ENCODE peak calls at places on chromosomes 12 and 14, in seven cellular contexts. D is esophagus squamous epithelium, O is stomach, M is right lobe of liver, Q is GM12878, X is IMR-90, Z is prostate gland. V is an unnamed sample.

GRCh38 chr12:132444957-132445883 is 44.7 kb upstream of the FBRSL1 start:
- DNase-seq in D (peak; percentile 29), O (peak; percentile 43), M (peak; percentile 62), Q (no peak), X (no peak), Z (peak; percentile 40), V (no peak)

GRCh38 chr12:10621278-10621677 is 7.9 kb upstream of the MAGOHB start:
- DNase-seq in D (no peak), O (no peak), M (no peak), Q (no peak), X (no peak), Z (no peak), V (no peak)

GRCh38 chr14:59313063-59314018 is 124.9 kb downstream of the DAAM1 start:
- DNase-seq in D (no peak), O (no peak), M (no peak), Q (peak; percentile 60), X (no peak), Z (no peak), V (no peak)

GRCh38 chr14:77148510-77149231 is 7.1 kb upstream of the ZDHHC22 start:
- DNase-seq in D (no peak), O (no peak), M (no peak), Q (no peak), X (no peak), Z (no peak), V (no peak)

GRCh38 chr12:65740873-65741600 is 83.2 kb upstream of the HMGA2 start:
- DNase-seq in D (no peak), O (peak; percentile 83), M (no peak), Q (no peak), X (peak; percentile 74), Z (peak; percentile 30), V (no peak)

GRCh38 chr14:20305265-20306078 is at the start of gene TTC5:
- DNase-seq in D (peak; percentile 33), O (peak; percentile 85), M (peak; percentile 85), Q (peak; percentile 70), X (peak; percentile 89), Z (peak; percentile 77), V (peak; percentile 61)

GRCh38 chr14:33432407-33433023 is 493.8 kb downstream of the NPAS3 start:
- DNase-seq in D (no peak), O (no peak), M (no peak), Q (no peak), X (peak; percentile 18), Z (no peak), V (no peak)

GRCh38 chr12:31896514-31897039 is 62.6 kb upstream of the RESF1 start:
- DNase-seq in D (peak; percentile 49), O (peak; percentile 52), M (no peak), Q (peak; percentile 99), X (peak; percentile 38), Z (peak; percentile 7), V (peak; percentile 23)

DNA sequence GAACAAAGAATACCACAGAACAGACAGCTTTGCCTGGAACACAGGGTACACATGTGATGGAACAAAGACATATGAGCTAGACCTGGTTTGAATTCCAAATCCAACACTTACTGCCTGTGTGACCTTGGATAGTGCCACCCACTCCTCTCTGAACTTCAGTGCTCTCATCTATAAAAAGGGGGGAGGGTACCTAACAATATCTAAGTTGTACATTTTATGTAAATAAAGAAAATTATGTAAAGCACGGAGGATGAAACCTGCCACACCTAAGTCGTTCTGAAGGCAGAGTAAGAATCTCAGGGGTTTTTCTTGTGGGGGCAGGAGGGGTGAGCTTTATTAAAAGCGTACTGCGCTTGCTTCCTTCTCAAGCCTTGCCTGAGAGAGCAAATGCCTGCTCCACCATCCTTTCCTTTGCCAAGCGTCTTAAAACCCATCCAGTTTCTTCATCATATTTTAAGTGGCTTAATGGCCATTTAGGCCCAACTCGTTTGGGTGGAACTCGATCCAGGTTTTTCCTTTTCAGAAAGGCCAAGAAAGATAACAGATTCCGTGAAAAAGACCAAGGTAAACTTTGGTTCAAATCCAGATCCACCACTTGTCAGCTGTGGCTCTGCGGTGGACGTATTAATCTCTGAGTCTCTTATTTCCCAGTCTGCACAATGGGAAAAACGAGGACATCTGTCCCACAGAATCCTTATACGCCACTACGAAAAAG is 954 bp downstream of the DDX24 start:
- DNase-seq in D (no peak), O (no peak), M (no peak), Q (no peak), X (peak; percentile 42), Z (no peak), V (peak; percentile 11)
- H3K36me3 ChIP-seq in D (peaks cover 3% of the 10 kb centered on the region), O (peaks cover 27% of the 10 kb centered on the region), M (no peaks in the 10 kb centered on the region), Q (no peaks in the 10 kb centered on the region), X (peaks cover 15% of the 10 kb centered on the region), Z (no peaks in the 10 kb centered on the region), V (no peaks in the 10 kb centered on the region)

GRCh38 chr12:8145754-8146415 is 10.9 kb upstream of the ZNF705A start:
- DNase-seq in D (no peak), O (no peak), M (no peak), Q (no peak), X (peak; percentile 85), Z (no peak), V (peak; percentile 14)
- TF ChIP-seq POLR2A in D (no peak), O (no peak), M (no peak), Q (no peak), X (no peak), Z (no peak), V (no peak)

GRCh38 chr14:103694572-103695026 is 20.7 kb downstream of the XRCC3 start:
- DNase-seq in D (no peak), O (no peak), M (no peak), Q (no peak), X (no peak), Z (no peak), V (no peak)
- H3K36me3 ChIP-seq in D (peaks cover 31% of the 10 kb centered on the region), O (peaks cover 77% of the 10 kb centered on the region), M (no peaks in the 10 kb centered on the region), Q (peaks cover 20% of the 10 kb centered on the region), X (peaks cover 44% of the 10 kb centered on the region), Z (no peaks in the 10 kb centered on the region), V (peaks cover 28% of the 10 kb centered on the region)

GRCh38 chr12:112125250-112125999 is at the start of gene TRAFD1:
- DNase-seq in D (peak; percentile 93), O (peak; percentile 98), M (peak; percentile 98), Q (peak; percentile 92), X (peak; percentile 96), Z (peak; percentile 97), V (peak; percentile 96)
- TF ChIP-seq POLR2A in D (no peak), O (peak; percentile 78), M (peak; percentile 97), Q (peak; percentile 100), X (peak; percentile 97), Z (peak; percentile 99), V (peak; percentile 92)

GRCh38 chr14:22535126-22535525 is 53.9 kb downstream of the DAD1 start:
- DNase-seq in D (no peak), O (no peak), M (no peak), Q (no peak), X (no peak), Z (no peak), V (no peak)

GRCh38 chr14:22534547-22534946 is 54.5 kb downstream of the DAD1 start:
- DNase-seq in D (no peak), O (no peak), M (no peak), Q (no peak), X (no peak), Z (no peak), V (no peak)

GRCh38 chr14:22536853-22537338 is 52.1 kb downstream of the DAD1 start:
- DNase-seq in D (no peak), O (peak; percentile 55), M (no peak), Q (peak; percentile 94), X (peak; percentile 98), Z (peak; percentile 64), V (peak; percentile 48)

GRCh38 chr14:22537436-22538310 is 51.4 kb downstream of the DAD1 start:
- DNase-seq in D (no peak), O (no peak), M (no peak), Q (no peak), X (no peak), Z (no peak), V (no peak)

DNA sequence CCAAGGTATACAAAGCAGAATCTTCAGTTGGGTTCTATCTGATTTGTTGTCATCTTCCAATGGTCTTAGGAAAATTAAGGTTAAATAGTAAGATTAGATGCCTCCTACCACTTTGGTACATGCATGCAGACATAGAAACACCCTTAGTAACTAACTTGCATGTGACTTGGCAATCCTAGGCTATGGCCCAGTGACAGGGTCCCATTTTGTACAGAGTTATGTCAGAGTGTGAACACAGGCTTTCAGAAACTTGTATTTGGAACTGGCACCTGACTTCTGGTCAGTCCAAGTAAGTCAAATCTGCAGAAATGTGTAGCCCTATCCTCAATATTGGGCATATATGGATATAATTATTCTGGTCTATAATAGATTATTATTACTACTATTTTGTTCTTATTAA is 53.1 kb downstream of the DAD1 start:
- DNase-seq in D (no peak), O (no peak), M (no peak), Q (no peak), X (no peak), Z (no peak), V (no peak)
- H3K36me3 ChIP-seq in D (no peaks in the 10 kb centered on the region), O (no peaks in the 10 kb centered on the region), M (no peaks in the 10 kb centered on the region), Q (peaks cover 9% of the 10 kb centered on the region), X (no peaks in the 10 kb centered on the region), Z (no peaks in the 10 kb centered on the region), V (no peaks in the 10 kb centered on the region)

DNA sequence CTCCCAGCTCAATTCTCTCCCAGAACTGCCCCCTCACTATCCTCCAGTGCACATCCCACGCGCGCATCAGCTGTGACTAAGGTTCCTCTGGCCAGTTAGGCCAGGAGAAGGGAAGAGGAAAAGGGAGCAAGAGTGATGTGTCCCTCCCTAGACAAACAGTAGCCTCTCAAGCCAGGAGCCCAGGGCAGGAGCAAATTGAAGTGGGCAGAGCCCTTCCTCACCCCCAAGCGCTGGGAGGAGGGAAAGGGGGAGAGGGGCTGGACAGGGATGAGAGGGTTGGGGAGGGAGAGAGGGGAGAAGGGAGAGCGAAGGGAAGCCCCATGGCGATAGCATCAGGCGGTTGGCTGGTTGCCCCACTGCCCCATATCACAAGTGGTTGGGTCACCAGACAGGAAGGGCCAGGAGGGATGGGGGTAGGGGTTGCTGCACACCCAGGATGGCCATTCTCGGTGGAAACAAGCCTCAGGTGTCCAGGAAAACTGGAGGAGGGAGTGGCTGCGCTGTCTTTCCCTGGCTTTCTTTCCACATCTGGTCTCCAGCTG is 1.1 kb downstream of the CD63 start:
- DNase-seq in D (no peak), O (peak; percentile 75), M (peak; percentile 65), Q (no peak), X (peak; percentile 61), Z (peak; percentile 47), V (peak; percentile 82)
- TF ChIP-seq POLR2A in D (no peak), O (no peak), M (peak; percentile 20), Q (no peak), X (peak; percentile 57), Z (peak; percentile 27), V (peak; percentile 42)

GRCh38 chr12:41437578-41437977 is 249.5 kb downstream of the PDZRN4 start:
- DNase-seq in D (no peak), O (no peak), M (no peak), Q (no peak), X (no peak), Z (no peak), V (no peak)

GRCh38 chr12:41442905-41443304 is 254.8 kb downstream of the PDZRN4 start:
- DNase-seq in D (no peak), O (no peak), M (no peak), Q (no peak), X (no peak), Z (no peak), V (no peak)

GRCh38 chr12:41441180-41441579 is 253.1 kb downstream of the PDZRN4 start:
- DNase-seq in D (no peak), O (no peak), M (no peak), Q (no peak), X (no peak), Z (no peak), V (no peak)

GRCh38 chr12:41439134-41439533 is 251.0 kb downstream of the PDZRN4 start:
- DNase-seq in D (no peak), O (no peak), M (no peak), Q (no peak), X (no peak), Z (no peak), V (no peak)

GRCh38 chr12:41439858-41440257 is 251.7 kb downstream of the PDZRN4 start:
- DNase-seq in D (no peak), O (no peak), M (no peak), Q (no peak), X (no peak), Z (no peak), V (no peak)
- H3K36me3 ChIP-seq in D (no peaks in the 10 kb centered on the region), O (no peaks in the 10 kb centered on the region), M (no peaks in the 10 kb centered on the region), Q (no peaks in the 10 kb centered on the region), X (no peaks in the 10 kb centered on the region), Z (no peaks in the 10 kb centered on the region), V (no peaks in the 10 kb centered on the region)

V was measured in gastrocnemius medialis.